ENCODE peak calls at places on chromosome 15, in ten cellular contexts. One of them, this sample, is unnamed. For H3K9me3, the result is how much of the 10 kb centered on the place peaks cover.

GRCh38 chr15:51926808-51927207 is 44.8 kb downstream of the LEO1 start:
- DNase-seq in aorta: no peak
- DNase-seq in mucosa of descending colon: no peak
- DNase-seq in CD8-positive, alpha-beta T cell: no peak
- DNase-seq in AG04450: no peak
- DNase-seq in thoracic aorta: no peak
- DNase-seq in breast epithelium: no peak
- DNase-seq in RWPE2: no peak
- DNase-seq in IMR-90: no peak
- DNase-seq in suprapubic skin: no peak
- DNase-seq in this sample: no peak

GRCh38 chr15:89767411-89767915 is 8.7 kb upstream of the MESP2 start:
- DNase-seq in IMR-90: no peak
- DNase-seq in thoracic aorta: no peak
- DNase-seq in aorta: no peak
- DNase-seq in breast epithelium: peak
- DNase-seq in AG04450: no peak
- DNase-seq in suprapubic skin: no peak
- DNase-seq in RWPE2: no peak
- DNase-seq in mucosa of descending colon: no peak
- DNase-seq in CD8-positive, alpha-beta T cell: no peak
- DNase-seq in this sample: no peak

GRCh38 chr15:41501961-41502786 is 8.5 kb downstream of the ITPKA start:
- DNase-seq in suprapubic skin: no peak
- DNase-seq in IMR-90: no peak
- DNase-seq in breast epithelium: no peak
- DNase-seq in RWPE2: no peak
- DNase-seq in thoracic aorta: no peak
- DNase-seq in AG04450: no peak
- DNase-seq in mucosa of descending colon: no peak
- DNase-seq in CD8-positive, alpha-beta T cell: peak
- DNase-seq in aorta: no peak
- DNase-seq in this sample: no peak

GRCh38 chr15:63049747-63050439 is 7.3 kb downstream of the TPM1 start:
- DNase-seq in AG04450: no peak
- DNase-seq in suprapubic skin: no peak
- DNase-seq in aorta: no peak
- DNase-seq in breast epithelium: no peak
- DNase-seq in thoracic aorta: no peak
- DNase-seq in IMR-90: no peak
- DNase-seq in RWPE2: no peak
- DNase-seq in CD8-positive, alpha-beta T cell: no peak
- DNase-seq in mucosa of descending colon: no peak
- DNase-seq in this sample: no peak

GRCh38 chr15:85570331-85570730 is 189.9 kb downstream of the AKAP13 start:
- DNase-seq in aorta: no peak
- DNase-seq in AG04450: no peak
- DNase-seq in CD8-positive, alpha-beta T cell: no peak
- DNase-seq in suprapubic skin: no peak
- DNase-seq in RWPE2: no peak
- DNase-seq in IMR-90: no peak
- DNase-seq in mucosa of descending colon: no peak
- DNase-seq in thoracic aorta: no peak
- DNase-seq in breast epithelium: no peak
- DNase-seq in this sample: no peak

GRCh38 chr15:41483115-41483514 is 10.6 kb upstream of the ITPKA start:
- DNase-seq in RWPE2: no peak
- DNase-seq in AG04450: no peak
- DNase-seq in suprapubic skin: no peak
- DNase-seq in aorta: no peak
- DNase-seq in thoracic aorta: no peak
- DNase-seq in IMR-90: no peak
- DNase-seq in mucosa of descending colon: peak
- DNase-seq in breast epithelium: no peak
- DNase-seq in CD8-positive, alpha-beta T cell: peak
- DNase-seq in this sample: no peak

GRCh38 chr15:72727154-72727553 is 41.1 kb downstream of the BBS4 start:
- DNase-seq in mucosa of descending colon: no peak
- DNase-seq in breast epithelium: no peak
- DNase-seq in IMR-90: no peak
- DNase-seq in AG04450: no peak
- DNase-seq in aorta: no peak
- DNase-seq in RWPE2: no peak
- DNase-seq in suprapubic skin: no peak
- DNase-seq in CD8-positive, alpha-beta T cell: no peak
- DNase-seq in thoracic aorta: no peak
- DNase-seq in this sample: no peak

GRCh38 chr15:59222106-59222505 is 15.5 kb downstream of the LDHAL6B start:
- DNase-seq in AG04450: peak
- DNase-seq in breast epithelium: no peak
- DNase-seq in CD8-positive, alpha-beta T cell: no peak
- DNase-seq in RWPE2: no peak
- DNase-seq in mucosa of descending colon: no peak
- DNase-seq in thoracic aorta: no peak
- DNase-seq in IMR-90: peak
- DNase-seq in suprapubic skin: no peak
- DNase-seq in aorta: no peak
- DNase-seq in this sample: peak

GRCh38 chr15:85840802-85841152 is 46.1 kb upstream of the KLHL25 start:
- DNase-seq in RWPE2: no peak
- DNase-seq in aorta: no peak
- DNase-seq in IMR-90: no peak
- DNase-seq in mucosa of descending colon: no peak
- DNase-seq in thoracic aorta: no peak
- DNase-seq in AG04450: no peak
- DNase-seq in CD8-positive, alpha-beta T cell: no peak
- DNase-seq in suprapubic skin: no peak
- DNase-seq in breast epithelium: no peak
- DNase-seq in this sample: no peak

GRCh38 chr15:73387507-73388255 is 18.9 kb upstream of the HCN4 start:
- DNase-seq in CD8-positive, alpha-beta T cell: no peak
- DNase-seq in IMR-90: peak
- DNase-seq in mucosa of descending colon: no peak
- DNase-seq in suprapubic skin: peak
- DNase-seq in breast epithelium: no peak
- DNase-seq in aorta: no peak
- DNase-seq in AG04450: no peak
- DNase-seq in RWPE2: no peak
- DNase-seq in thoracic aorta: no peak
- DNase-seq in this sample: no peak

GRCh38 chr15:56124391-56124790 is 119.3 kb downstream of the RFX7 start:
- DNase-seq in CD8-positive, alpha-beta T cell: no peak
- DNase-seq in IMR-90: peak
- DNase-seq in mucosa of descending colon: no peak
- DNase-seq in suprapubic skin: no peak
- DNase-seq in RWPE2: no peak
- DNase-seq in breast epithelium: no peak
- DNase-seq in aorta: no peak
- DNase-seq in AG04450: no peak
- DNase-seq in thoracic aorta: no peak
- DNase-seq in this sample: no peak

GRCh38 chr15:56128081-56128480 is 115.6 kb downstream of the RFX7 start:
- DNase-seq in aorta: no peak
- DNase-seq in suprapubic skin: no peak
- DNase-seq in breast epithelium: no peak
- DNase-seq in RWPE2: no peak
- DNase-seq in mucosa of descending colon: no peak
- DNase-seq in thoracic aorta: no peak
- DNase-seq in AG04450: no peak
- DNase-seq in CD8-positive, alpha-beta T cell: no peak
- DNase-seq in IMR-90: no peak
- DNase-seq in this sample: no peak

DNA sequence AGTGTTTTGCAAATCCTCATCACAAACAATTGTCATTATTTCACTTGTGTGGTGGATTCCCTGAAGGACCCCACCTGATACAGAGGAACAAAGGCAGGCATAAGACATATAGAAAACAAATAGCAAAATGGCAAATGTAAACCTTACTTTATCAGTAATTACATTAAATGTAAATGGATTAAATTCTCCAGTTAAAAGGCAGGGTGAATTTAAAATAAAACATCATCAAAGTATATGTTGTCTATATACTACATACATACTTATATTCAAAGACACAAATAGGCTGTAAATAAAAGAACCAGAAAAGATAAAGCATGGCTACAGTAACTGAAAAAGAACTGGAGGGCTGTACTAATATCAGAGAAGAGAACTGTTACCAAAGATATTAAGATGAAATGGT is 117.3 kb downstream of the RFX7 start:
- DNase-seq in aorta: no peak
- DNase-seq in IMR-90: no peak
- DNase-seq in mucosa of descending colon: no peak
- DNase-seq in thoracic aorta: no peak
- DNase-seq in suprapubic skin: no peak
- DNase-seq in CD8-positive, alpha-beta T cell: no peak
- DNase-seq in AG04450: no peak
- DNase-seq in breast epithelium: no peak
- DNase-seq in RWPE2: no peak
- DNase-seq in this sample: no peak
- H3K9me3 ChIP-seq in aorta: under half
- H3K9me3 ChIP-seq in IMR-90: under half
- H3K9me3 ChIP-seq in mucosa of descending colon: under half
- H3K9me3 ChIP-seq in thoracic aorta: under half
- H3K9me3 ChIP-seq in suprapubic skin: under half
- H3K9me3 ChIP-seq in CD8-positive, alpha-beta T cell: under half
- H3K9me3 ChIP-seq in AG04450: under half
- H3K9me3 ChIP-seq in breast epithelium: under half
- H3K9me3 ChIP-seq in RWPE2: under half
- H3K9me3 ChIP-seq in this sample: under half

GRCh38 chr15:95739161-95739560 is 591.3 kb upstream of the NR2F2 start:
- DNase-seq in mucosa of descending colon: no peak
- DNase-seq in thoracic aorta: no peak
- DNase-seq in aorta: no peak
- DNase-seq in IMR-90: no peak
- DNase-seq in suprapubic skin: no peak
- DNase-seq in CD8-positive, alpha-beta T cell: no peak
- DNase-seq in breast epithelium: no peak
- DNase-seq in AG04450: no peak
- DNase-seq in RWPE2: no peak
- DNase-seq in this sample: no peak

GRCh38 chr15:95737051-95737450 is 593.4 kb upstream of the NR2F2 start:
- DNase-seq in aorta: no peak
- DNase-seq in thoracic aorta: no peak
- DNase-seq in IMR-90: no peak
- DNase-seq in CD8-positive, alpha-beta T cell: no peak
- DNase-seq in RWPE2: no peak
- DNase-seq in AG04450: no peak
- DNase-seq in suprapubic skin: no peak
- DNase-seq in mucosa of descending colon: no peak
- DNase-seq in breast epithelium: no peak
- DNase-seq in this sample: no peak

GRCh38 chr15:95742256-95742655 is 588.2 kb upstream of the NR2F2 start:
- DNase-seq in aorta: no peak
- DNase-seq in suprapubic skin: no peak
- DNase-seq in RWPE2: no peak
- DNase-seq in breast epithelium: no peak
- DNase-seq in AG04450: no peak
- DNase-seq in CD8-positive, alpha-beta T cell: no peak
- DNase-seq in thoracic aorta: no peak
- DNase-seq in IMR-90: no peak
- DNase-seq in mucosa of descending colon: no peak
- DNase-seq in this sample: no peak

GRCh38 chr15:95742836-95743235 is 587.7 kb upstream of the NR2F2 start:
- DNase-seq in CD8-positive, alpha-beta T cell: no peak
- DNase-seq in IMR-90: no peak
- DNase-seq in thoracic aorta: no peak
- DNase-seq in RWPE2: no peak
- DNase-seq in mucosa of descending colon: no peak
- DNase-seq in suprapubic skin: no peak
- DNase-seq in AG04450: no peak
- DNase-seq in breast epithelium: no peak
- DNase-seq in aorta: no peak
- DNase-seq in this sample: no peak

DNA sequence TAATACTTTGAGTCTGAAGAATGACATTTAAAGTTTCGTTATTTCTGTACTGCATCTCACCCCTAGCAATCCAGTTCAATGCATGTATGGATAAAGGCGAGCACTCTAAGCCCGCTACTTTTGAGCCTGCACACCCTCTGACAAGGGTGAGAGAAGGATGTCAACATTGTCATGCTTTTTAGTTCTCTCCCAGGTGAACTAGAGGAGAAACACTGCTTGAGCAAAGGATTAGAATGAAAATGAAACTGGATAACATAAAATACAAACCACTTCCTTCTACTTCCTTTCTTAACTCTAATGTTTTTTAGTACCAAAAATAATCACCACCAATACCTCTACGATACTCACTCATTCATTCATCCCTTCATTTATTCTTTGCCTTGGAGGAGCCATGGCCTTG is 588.7 kb upstream of the NR2F2 start:
- DNase-seq in thoracic aorta: no peak
- DNase-seq in breast epithelium: no peak
- DNase-seq in mucosa of descending colon: no peak
- DNase-seq in CD8-positive, alpha-beta T cell: no peak
- DNase-seq in IMR-90: no peak
- DNase-seq in suprapubic skin: no peak
- DNase-seq in aorta: no peak
- DNase-seq in AG04450: no peak
- DNase-seq in RWPE2: no peak
- DNase-seq in this sample: no peak
- H3K4me3 ChIP-seq in thoracic aorta: no peak
- H3K4me3 ChIP-seq in breast epithelium: no peak
- H3K4me3 ChIP-seq in mucosa of descending colon: no peak
- H3K4me3 ChIP-seq in CD8-positive, alpha-beta T cell: no peak
- H3K4me3 ChIP-seq in IMR-90: no peak
- H3K4me3 ChIP-seq in suprapubic skin: no peak
- H3K4me3 ChIP-seq in aorta: no peak
- H3K4me3 ChIP-seq in AG04450: no peak
- H3K4me3 ChIP-seq in RWPE2: no peak
- H3K4me3 ChIP-seq in this sample: peak

GRCh38 chr15:20657084-20657483 is 115.5 kb upstream of the GOLGA6L6 start:
- DNase-seq in IMR-90: no peak
- DNase-seq in RWPE2: no peak
- DNase-seq in CD8-positive, alpha-beta T cell: no peak
- DNase-seq in aorta: no peak
- DNase-seq in thoracic aorta: no peak
- DNase-seq in suprapubic skin: no peak
- DNase-seq in mucosa of descending colon: no peak
- DNase-seq in breast epithelium: no peak
- DNase-seq in AG04450: no peak
- DNase-seq in this sample: no peak
- H3K9me3 ChIP-seq in IMR-90: under half
- H3K9me3 ChIP-seq in RWPE2: under half
- H3K9me3 ChIP-seq in CD8-positive, alpha-beta T cell: under half
- H3K9me3 ChIP-seq in aorta: under half
- H3K9me3 ChIP-seq in thoracic aorta: under half
- H3K9me3 ChIP-seq in suprapubic skin: under half
- H3K9me3 ChIP-seq in mucosa of descending colon: under half
- H3K9me3 ChIP-seq in breast epithelium: under half
- H3K9me3 ChIP-seq in AG04450: under half
- H3K9me3 ChIP-seq in this sample: under half

DNA sequence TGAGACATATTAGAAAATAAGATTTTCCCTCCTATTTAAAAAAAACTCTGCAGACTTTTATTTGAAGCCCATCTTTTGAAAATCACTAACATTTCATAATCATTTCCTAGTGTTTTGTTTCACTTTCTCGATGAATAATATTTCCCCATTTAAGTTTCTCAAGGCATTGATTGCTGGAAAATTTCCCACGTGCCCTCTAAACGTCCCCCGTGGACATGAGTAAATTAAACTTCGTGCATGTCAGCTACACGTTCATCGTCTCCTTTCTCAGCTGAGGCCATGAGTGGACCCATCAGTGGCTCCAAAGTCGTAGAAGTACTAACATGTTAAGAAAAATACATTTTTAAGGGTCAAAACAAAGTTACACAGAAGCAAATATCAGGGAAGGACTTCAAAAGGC is 2.0 kb upstream of the TM2D3 start:
- DNase-seq in AG04450: no peak
- DNase-seq in breast epithelium: no peak
- DNase-seq in thoracic aorta: no peak
- DNase-seq in aorta: no peak
- DNase-seq in mucosa of descending colon: no peak
- DNase-seq in RWPE2: no peak
- DNase-seq in suprapubic skin: no peak
- DNase-seq in IMR-90: no peak
- DNase-seq in CD8-positive, alpha-beta T cell: no peak
- DNase-seq in this sample: no peak
- H3K4me3 ChIP-seq in AG04450: no peak
- H3K4me3 ChIP-seq in breast epithelium: no peak
- H3K4me3 ChIP-seq in thoracic aorta: no peak
- H3K4me3 ChIP-seq in aorta: no peak
- H3K4me3 ChIP-seq in mucosa of descending colon: no peak
- H3K4me3 ChIP-seq in RWPE2: no peak
- H3K4me3 ChIP-seq in suprapubic skin: no peak
- H3K4me3 ChIP-seq in IMR-90: no peak
- H3K4me3 ChIP-seq in CD8-positive, alpha-beta T cell: no peak
- H3K4me3 ChIP-seq in this sample: no peak

This sample was measured in MG63.